ENCODE peak calls at places on chromosomes 3 and 15, in nine cellular contexts. R is AML-193; U is CD8-positive, alpha-beta T cell; S is stimulated activated CD8-positive, alpha-beta memory T cell treated with anti-CD3 and anti-CD28 coated beads, Interleukin-4, amount 100 ng/mL, for 4 hours; A is NCI-H2081; G is tibial nerve; D is 8988T; B is Panc1; N is brain microvascular endothelial cell. V is an unnamed sample.

GRCh38 chr3:129558772-129559564 is 16.0 kb downstream of the H1-8 start:
- DNase-seq in R (no peak), U (no peak), S (no peak), A (no peak), G (no peak), D (no peak), B (no peak), N (no peak), V (peak)

GRCh38 chr3:60841355-60841754 is 409.9 kb downstream of the FHIT start:
- DNase-seq in R (no peak), U (no peak), S (no peak), A (no peak), G (no peak), D (no peak), B (no peak), N (peak), V (no peak)

GRCh38 chr15:59918994-59919951 is 84.8 kb upstream of the FOXB1 start:
- DNase-seq in R (no peak), U (peak), S (no peak), A (no peak), G (no peak), D (no peak), B (peak), N (peak), V (peak)

GRCh38 chr3:170852307-170852706 is 17.7 kb downstream of the RPL22L1 start:
- DNase-seq in R (no peak), U (no peak), S (no peak), A (no peak), G (no peak), D (no peak), B (no peak), N (no peak), V (no peak)

GRCh38 chr3:75001330-75001729 is 386.9 kb upstream of the CNTN3 start:
- DNase-seq in R (peak), U (no peak), S (no peak), A (no peak), G (no peak), D (no peak), B (no peak), N (no peak), V (no peak)

GRCh38 chr3:161275919-161276318 is 54.8 kb downstream of the NMD3 start:
- DNase-seq in R (no peak), U (no peak), S (no peak), A (peak), G (no peak), D (no peak), B (no peak), N (no peak), V (no peak)

GRCh38 chr3:130946876-130947275 is 53.0 kb downstream of the ATP2C1 start:
- DNase-seq in R (no peak), U (no peak), S (no peak), A (no peak), G (no peak), D (no peak), B (no peak), N (no peak), V (no peak)

GRCh38 chr3:159766563-159767185 is 222.0 kb upstream of the IL12A start:
- DNase-seq in R (peak), U (no peak), S (no peak), A (no peak), G (no peak), D (peak), B (no peak), N (peak), V (peak)

GRCh38 chr3:186540444-186541226 is 3.5 kb downstream of the CRYGS start:
- DNase-seq in R (peak), U (peak), S (peak), A (peak), G (peak), D (peak), B (peak), N (peak), V (peak)

GRCh38 chr3:13111173-13111873 is 38.1 kb upstream of the IQSEC1 start:
- DNase-seq in R (no peak), U (no peak), S (no peak), A (no peak), G (no peak), D (no peak), B (no peak), N (no peak), V (no peak)

GRCh38 chr3:139679218-139679617 is 1.4 kb upstream of the NMNAT3 start:
- DNase-seq in R (peak), U (no peak), S (no peak), A (no peak), G (no peak), D (no peak), B (no peak), N (no peak), V (no peak)

GRCh38 chr15:100277087-100277855 is 64.5 kb downstream of the ADAMTS17 start:
- DNase-seq in R (no peak), U (no peak), S (no peak), A (no peak), G (no peak), D (no peak), B (no peak), N (no peak), V (no peak)

GRCh38 chr3:98980915-98981596 is 79.6 kb upstream of the DCBLD2 start:
- DNase-seq in R (no peak), U (no peak), S (no peak), A (no peak), G (no peak), D (no peak), B (no peak), N (peak), V (no peak)

GRCh38 chr3:13136426-13136825 is 63.2 kb upstream of the IQSEC1 start:
- DNase-seq in R (no peak), U (no peak), S (no peak), A (no peak), G (no peak), D (no peak), B (no peak), N (no peak), V (no peak)

GRCh38 chr15:29088666-29089065 is 181.0 kb downstream of the NSMCE3 start:
- DNase-seq in R (no peak), U (no peak), S (no peak), A (no peak), G (no peak), D (no peak), B (no peak), N (no peak), V (no peak)

GRCh38 chr3:60696559-60697125 is 554.6 kb downstream of the FHIT start:
- DNase-seq in R (no peak), U (no peak), S (no peak), A (no peak), G (no peak), D (no peak), B (no peak), N (no peak), V (no peak)

GRCh38 chr3:48268381-48268935 is 27.6 kb downstream of the ZNF589 start:
- DNase-seq in R (no peak), U (peak), S (peak), A (no peak), G (no peak), D (no peak), B (no peak), N (no peak), V (no peak)

GRCh38 chr3:31462050-31462569 is 70.6 kb upstream of the STT3B start:
- DNase-seq in R (peak), U (peak), S (no peak), A (no peak), G (no peak), D (no peak), B (no peak), N (no peak), V (no peak)

GRCh38 chr15:40756938-40757337 is 1.9 kb upstream of the RMDN3 start:
- DNase-seq in R (no peak), U (no peak), S (no peak), A (peak), G (no peak), D (no peak), B (no peak), N (no peak), V (no peak)